ENCODE peak calls at places on chromosome 11, in seven cellular contexts. C is stomach, J is A549, Z is transverse colon, N is sigmoid colon, O is tibial nerve, M is K562. R is an unnamed sample. For H3K4me1, the result is how much of the 10 kb centered on the place peaks cover.

GRCh38 chr11:28417601-28418323 is 309.6 kb downstream of the METTL15 start:
- DNase-seq in O (no peak), M (no peak), Z (no peak), N (no peak), J (no peak), C (no peak), R (no peak)

GRCh38 chr11:134528453-134528852 is 116.4 kb upstream of the B3GAT1 start:
- DNase-seq in Z (no peak), J (no peak), M (no peak), C (no peak), O (no peak), N (peak), R (no peak)

GRCh38 chr11:118427707-118428106 is 8.6 kb upstream of the KMT2A start:
- DNase-seq in Z (no peak), J (no peak), C (no peak), O (no peak), N (no peak), M (no peak), R (no peak)

GRCh38 chr11:123672568-123672967 is 18.1 kb upstream of the SCN3B start:
- DNase-seq in O (no peak), Z (no peak), J (no peak), N (no peak), M (no peak), C (no peak), R (no peak)

GRCh38 chr11:20157768-20158167 is 2.5 kb downstream of the DBX1 start:
- DNase-seq in Z (no peak), N (no peak), J (no peak), M (no peak), O (no peak), C (no peak), R (no peak)

GRCh38 chr11:120068114-120068573 is 69.8 kb downstream of the TRIM29 start:
- DNase-seq in C (no peak), O (no peak), Z (no peak), M (no peak), J (no peak), N (no peak), R (no peak)

GRCh38 chr11:71998649-71999310 is at the start of gene IL18BP:
- DNase-seq in J (no peak), M (no peak), N (peak), Z (peak), O (no peak), C (no peak), R (no peak)

GRCh38 chr11:115921540-115921939 is 417.3 kb upstream of the CADM1 start:
- DNase-seq in Z (no peak), N (no peak), C (no peak), O (no peak), M (no peak), J (no peak), R (no peak)

GRCh38 chr11:48107188-48107704 is 109.4 kb upstream of the OR4B1 start:
- DNase-seq in N (no peak), M (no peak), J (no peak), C (no peak), Z (peak), O (no peak), R (peak)

GRCh38 chr11:120182790-120183491 is 27.9 kb upstream of the OAF start:
- DNase-seq in J (peak), Z (peak), M (peak), C (peak), O (peak), N (peak), R (peak)

GRCh38 chr11:64923151-64923661 is 1.3 kb upstream of the PPP2R5B start:
- DNase-seq in J (no peak), Z (no peak), C (no peak), M (no peak), N (peak), O (no peak), R (no peak)

GRCh38 chr11:73205666-73206343 is 12.3 kb upstream of the P2RY2 start:
- DNase-seq in N (no peak), M (no peak), C (no peak), Z (peak), J (no peak), O (no peak), R (no peak)

GRCh38 chr11:26720003-26720402 is 1.9 kb downstream of the SLC5A12 start:
- DNase-seq in C (no peak), Z (no peak), O (no peak), N (no peak), J (no peak), M (no peak), R (no peak)

GRCh38 chr11:7031346-7031957 is 11.2 kb downstream of the NLRP14 start:
- DNase-seq in N (no peak), C (no peak), O (no peak), M (no peak), J (no peak), Z (peak), R (no peak)

GRCh38 chr11:30991802-30992512 is 377.6 kb downstream of the DCDC1 start:
- DNase-seq in N (no peak), Z (no peak), J (peak), O (no peak), M (no peak), C (no peak), R (no peak)

GRCh38 chr11:30992513-30992849 is 377.1 kb downstream of the DCDC1 start:
- DNase-seq in C (no peak), M (peak), J (peak), Z (no peak), N (no peak), O (no peak), R (no peak)

GRCh38 chr11:30987819-30988218 is 381.7 kb downstream of the DCDC1 start:
- DNase-seq in N (no peak), C (no peak), O (no peak), Z (no peak), M (no peak), J (no peak), R (no peak)

GRCh38 chr11:30990625-30991348 is 378.8 kb downstream of the DCDC1 start:
- DNase-seq in O (no peak), J (peak), N (no peak), M (no peak), C (no peak), Z (no peak), R (no peak)

GRCh38 chr11:30991376-30991775 is 378.2 kb downstream of the DCDC1 start:
- DNase-seq in Z (no peak), J (peak), M (no peak), N (no peak), C (no peak), O (no peak), R (no peak)
- TF ChIP-seq CTCF in Z (no peak), J (no peak), M (no peak), N (no peak), C (no peak), O (no peak), R (no peak)

GRCh38 chr11:34269694-34270245 is 88.0 kb downstream of the ABTB2 start:
- DNase-seq in J (no peak), M (no peak), C (no peak), O (no peak), N (no peak), Z (no peak), R (no peak)
- TF ChIP-seq EP300 in J (no peak), M (no peak), C (no peak), O (no peak), N (no peak), Z (no peak), R (no peak)

GRCh38 chr11:61679893-61680621 is at the start of gene DAGLA:
- DNase-seq in J (peak), O (peak), M (peak), C (peak), N (peak), Z (peak), R (no peak)
- H3K4me1 ChIP-seq in J (under half), O (under half), M (under half), C (half or more), N (under half), Z (under half), R (half or more)

DNA sequence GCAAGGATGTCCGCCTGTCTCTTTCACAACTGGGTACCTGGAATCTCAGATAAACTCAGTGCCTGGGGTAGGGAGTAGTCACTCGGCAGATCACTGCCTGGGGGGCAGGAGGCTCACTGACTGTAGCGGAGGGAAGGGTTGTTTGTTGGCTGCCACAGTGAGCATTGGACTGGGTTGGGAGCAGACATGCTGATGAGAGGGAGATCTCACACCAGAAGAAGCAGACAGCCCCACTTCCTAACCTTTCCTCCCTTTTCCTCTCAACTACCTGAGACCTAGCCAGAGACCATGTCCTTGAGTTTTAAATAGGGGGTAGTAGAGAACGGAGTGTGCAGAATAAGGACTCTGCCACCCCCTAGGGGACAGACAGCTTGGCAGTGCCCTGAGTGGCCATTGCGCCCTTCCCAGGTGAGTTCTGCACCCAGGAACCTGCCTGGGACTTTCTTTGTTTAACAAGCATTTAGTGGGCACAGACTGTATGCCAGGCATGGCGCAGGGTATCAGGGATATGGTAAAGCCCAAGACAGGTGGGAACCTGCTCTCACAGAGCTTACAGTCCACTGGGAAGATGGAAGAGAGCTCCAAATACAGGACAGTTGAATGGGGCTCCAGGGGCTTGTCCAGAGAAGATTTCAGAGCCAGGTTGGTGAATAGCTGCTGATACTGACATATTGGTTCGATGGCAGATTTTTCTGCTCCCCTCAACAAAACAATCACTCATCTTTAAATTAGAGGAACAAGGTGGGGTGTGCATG is 115.7 kb upstream of the NNMT start:
- DNase-seq in J (peak), N (no peak), C (peak), O (no peak), M (no peak), Z (peak), R (no peak)
- TF ChIP-seq CTCF in J (no peak), N (peak), C (no peak), O (peak), M (peak), Z (peak), R (peak)

R was measured in esophagus muscularis mucosa.